ENCODE peak calls at places on chromosomes 2 and 18, in six cellular contexts. M is AG20443; E is EH; P is HCEC 1CT; A is stimulated activated CD4-positive, alpha-beta T cell treated with anti-CD3 and anti-CD28 coated beads, Interleukin-15, amount 100 ng/mL, for 48 hours; R is iris pigment epithelial cell. C is an unnamed sample.

GRCh38 chr18:35432565-35433001 is 55.4 kb upstream of the ZNF396 start:
- DNase-seq in M (peak), E (peak), P (no peak), A (no peak), R (no peak), C (peak)

GRCh38 chr18:71336811-71337210 is 1048.0 kb downstream of the SOCS6 start:
- DNase-seq in M (no peak), E (no peak), P (no peak), A (no peak), R (no peak), C (no peak)

GRCh38 chr2:149648282-149649030 is 60.9 kb upstream of the MMADHC start:
- DNase-seq in M (peak), E (peak), P (peak), A (no peak), R (peak), C (peak)

GRCh38 chr18:59724116-59724515 is 26.9 kb upstream of the CCBE1 start:
- DNase-seq in M (no peak), E (no peak), P (no peak), A (no peak), R (no peak), C (no peak)

GRCh38 chr2:157822993-157823392 is 53.1 kb downstream of the ACVR1 start:
- DNase-seq in M (peak), E (peak), P (peak), A (no peak), R (peak), C (peak)

GRCh38 chr2:46304635-46305034 is 7.4 kb downstream of the EPAS1 start:
- DNase-seq in M (no peak), E (no peak), P (no peak), A (no peak), R (no peak), C (no peak)

GRCh38 chr2:60413069-60413818 is 140.2 kb downstream of the BCL11A start:
- DNase-seq in M (no peak), E (peak), P (no peak), A (no peak), R (no peak), C (no peak)

GRCh38 chr2:165793161-165793778 is 777 bp downstream of the GALNT3 start:
- DNase-seq in M (peak), E (peak), P (peak), A (no peak), R (no peak), C (no peak)

GRCh38 chr2:237695201-237695780 is 67.9 kb downstream of the LRRFIP1 start:
- DNase-seq in M (peak), E (peak), P (peak), A (no peak), R (peak), C (peak)

GRCh38 chr2:119846021-119846420 is 86.3 kb downstream of the PTPN4 start:
- DNase-seq in M (no peak), E (no peak), P (no peak), A (no peak), R (no peak), C (no peak)

GRCh38 chr2:5093518-5093917 is 598.7 kb upstream of the SOX11 start:
- DNase-seq in M (no peak), E (no peak), P (no peak), A (no peak), R (no peak), C (no peak)

GRCh38 chr2:85889648-85890281 is 975 bp upstream of the ST3GAL5 start:
- DNase-seq in M (no peak), E (no peak), P (no peak), A (no peak), R (peak), C (no peak)

GRCh38 chr2:26187114-26187513 is 14.2 kb downstream of the GAREM2 start:
- DNase-seq in M (no peak), E (no peak), P (no peak), A (no peak), R (no peak), C (no peak)

GRCh38 chr2:195756218-195756941 is 99.4 kb downstream of the SLC39A10 start:
- DNase-seq in M (no peak), E (peak), P (peak), A (no peak), R (peak), C (no peak)

GRCh38 chr2:142877265-142877756 is at the start of gene KYNU:
- DNase-seq in M (no peak), E (no peak), P (peak), A (no peak), R (peak), C (no peak)

GRCh38 chr2:25286025-25286400 is 55.7 kb downstream of the DNMT3A start:
- DNase-seq in M (no peak), E (peak), P (no peak), A (peak), R (no peak), C (no peak)

GRCh38 chr2:152421521-152422367 is 86.8 kb downstream of the FMNL2 start:
- DNase-seq in M (peak), E (peak), P (peak), A (no peak), R (peak), C (peak)

GRCh38 chr2:203809084-203809521 is 58.5 kb upstream of the CTLA4 start:
- DNase-seq in M (peak), E (peak), P (peak), A (no peak), R (peak), C (no peak)

GRCh38 chr2:41337956-41338355 is 709.9 kb upstream of the PKDCC start:
- DNase-seq in M (no peak), E (no peak), P (no peak), A (no peak), R (no peak), C (no peak)

GRCh38 chr18:26719909-26720308 is 145.6 kb downstream of the AQP4 start:
- DNase-seq in M (no peak), E (no peak), P (no peak), A (no peak), R (no peak), C (no peak)

GRCh38 chr2:85457877-85458316 is 39.4 kb downstream of the SH2D6 start:
- DNase-seq in M (peak), E (no peak), P (no peak), A (no peak), R (no peak), C (peak)

GRCh38 chr2:81283081-81283480 is 978.5 kb upstream of the LRRTM1 start:
- DNase-seq in M (no peak), E (no peak), P (no peak), A (no peak), R (no peak), C (no peak)

GRCh38 chr2:236667526-236667925 is 97.9 kb downstream of the ACKR3 start:
- DNase-seq in M (no peak), E (no peak), P (no peak), A (no peak), R (no peak), C (no peak)

GRCh38 chr2:128279786-128280701 is 38.6 kb downstream of the HS6ST1 start:
- DNase-seq in M (no peak), E (no peak), P (no peak), A (no peak), R (no peak), C (no peak)

GRCh38 chr18:68724021-68724420 is 9.1 kb upstream of the TMX3 start:
- DNase-seq in M (no peak), E (no peak), P (no peak), A (no peak), R (no peak), C (no peak)

GRCh38 chr2:113886479-113887383 is 3.2 kb upstream of the ACTR3 start:
- DNase-seq in M (peak), E (peak), P (peak), A (peak), R (peak), C (peak)

GRCh38 chr2:11067221-11068078 is 87.8 kb upstream of the SLC66A3 start:
- DNase-seq in M (no peak), E (no peak), P (no peak), A (no peak), R (no peak), C (no peak)

GRCh38 chr2:169776483-169776802 is 22.2 kb upstream of the SSB start:
- DNase-seq in M (no peak), E (peak), P (no peak), A (no peak), R (no peak), C (no peak)

GRCh38 chr2:237739101-237739500 is 59.5 kb upstream of the RBM44 start:
- DNase-seq in M (no peak), E (no peak), P (no peak), A (no peak), R (no peak), C (no peak)

C was measured in stromal cell of bone marrow.